ENCODE peak calls at places on chromosomes 11 and 22, in ten cellular contexts. R, V, Z, L, I, K, C, Q, H and S are unnamed samples. For H3K4me1, the result is how much of the 10 kb centered on the place peaks cover.

GRCh38 chr11:923691-924405 is 1.8 kb upstream of the AP2A2 start:
- DNase-seq in R (no peak), V (no peak), Z (no peak), L (no peak), I (no peak), K (no peak), C (no peak), Q (no peak), H (no peak), S (no peak)

GRCh38 chr11:113417428-113417827 is 29.8 kb downstream of the ANKK1 start:
- DNase-seq in R (no peak), V (no peak), Z (no peak), L (no peak), I (no peak), K (no peak), C (no peak), Q (no peak), H (no peak), S (no peak)

GRCh38 chr11:75667268-75667830 is 1.5 kb downstream of the MAP6 start:
- DNase-seq in R (no peak), V (no peak), Z (peak), L (no peak), I (no peak), K (peak), C (peak), Q (peak), H (peak), S (no peak)

GRCh38 chr22:22915670-22916035 is 28.0 kb downstream of the IGLL5 start:
- DNase-seq in R (no peak), V (no peak), Z (no peak), L (no peak), I (no peak), K (no peak), C (no peak), Q (no peak), H (no peak), S (no peak)

GRCh38 chr11:111462329-111462728 is 49.9 kb downstream of the BTG4 start:
- DNase-seq in R (no peak), V (no peak), Z (no peak), L (no peak), I (no peak), K (no peak), C (no peak), Q (no peak), H (no peak), S (no peak)

GRCh38 chr11:118411523-118411922 is 10.1 kb downstream of the ATP5MG start:
- DNase-seq in R (no peak), V (no peak), Z (no peak), L (no peak), I (no peak), K (no peak), C (no peak), Q (no peak), H (no peak), S (no peak)

GRCh38 chr11:35419713-35420333 is 465 bp upstream of the SLC1A2 start:
- DNase-seq in R (no peak), V (no peak), Z (no peak), L (no peak), I (no peak), K (no peak), C (no peak), Q (no peak), H (peak), S (no peak)

GRCh38 chr11:7569044-7569443 is 55.2 kb downstream of the PPFIBP2 start:
- DNase-seq in R (peak), V (no peak), Z (peak), L (no peak), I (no peak), K (no peak), C (no peak), Q (peak), H (no peak), S (no peak)

DNA sequence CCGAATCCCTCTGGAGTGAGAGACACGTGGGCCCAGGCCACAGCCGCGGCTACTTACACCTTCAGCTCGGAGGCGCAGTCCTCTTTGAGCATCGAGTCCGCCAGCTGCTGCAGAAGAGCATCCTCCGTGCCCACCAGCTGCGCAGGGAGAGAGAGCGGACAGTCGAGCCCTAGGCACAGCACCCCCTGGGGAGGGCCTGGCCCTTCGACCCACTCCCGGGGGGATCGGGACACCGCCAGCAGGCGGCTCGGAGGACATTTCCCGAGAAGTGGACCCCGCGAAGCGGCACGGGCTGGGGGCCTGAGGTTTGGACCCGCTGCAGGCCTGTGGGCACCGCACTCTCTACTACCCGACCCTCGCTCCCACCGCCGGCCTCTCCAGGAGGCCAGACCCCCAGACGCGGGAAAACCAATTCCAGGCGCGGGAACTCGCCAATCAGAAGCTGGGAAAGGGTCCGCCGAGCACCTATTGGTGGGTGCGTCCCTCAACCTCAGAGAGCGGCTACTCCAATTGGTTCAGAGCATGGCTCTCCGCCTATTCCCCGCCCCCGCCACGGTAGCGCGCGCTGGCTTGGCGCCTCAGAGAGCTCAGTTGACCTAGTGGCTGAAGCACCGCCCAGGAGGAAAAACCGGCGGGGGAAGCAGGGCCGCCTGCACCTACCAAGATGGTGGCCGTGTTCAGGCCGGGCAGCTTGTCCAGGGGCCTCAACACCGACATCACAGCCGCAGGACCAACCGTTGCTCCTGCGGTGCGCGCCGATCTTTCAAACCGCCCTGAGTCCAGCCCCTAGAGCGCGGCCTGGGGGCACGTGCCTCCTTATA is at the start of gene CENPM:
- DNase-seq in R (peak), V (peak), Z (peak), L (peak), I (peak), K (peak), C (peak), Q (peak), H (peak), S (peak)
- TF ChIP-seq POLR2AphosphoS5 in R (peak), V (peak), Z (no peak), L (peak), I (peak), K (no peak), C (peak), Q (peak), H (peak), S (no peak)

GRCh38 chr22:28773461-28773867 is 969 bp downstream of the CCDC117 start:
- DNase-seq in R (no peak), V (no peak), Z (no peak), L (peak), I (no peak), K (no peak), C (no peak), Q (no peak), H (no peak), S (no peak)
- TF ChIP-seq CTCF in R (no peak), V (no peak), Z (no peak), L (no peak), I (no peak), K (no peak), C (no peak), Q (no peak), H (no peak), S (no peak)

GRCh38 chr22:37559521-37559900 is 769 bp upstream of the CDC42EP1 start:
- DNase-seq in R (no peak), V (no peak), Z (no peak), L (no peak), I (no peak), K (no peak), C (no peak), Q (no peak), H (no peak), S (no peak)
- H3K4me1 ChIP-seq in R (under half), V (under half), Z (half or more), L (under half), I (under half), K (under half), C (under half), Q (under half), H (under half), S (under half)

GRCh38 chr11:57709802-57710367 is 2.1 kb downstream of the MED19 start:
- DNase-seq in R (no peak), V (no peak), Z (no peak), L (no peak), I (no peak), K (no peak), C (no peak), Q (no peak), H (no peak), S (no peak)

GRCh38 chr11:57712256-57713150 is at the start of gene TMX2:
- DNase-seq in R (peak), V (peak), Z (peak), L (peak), I (peak), K (peak), C (peak), Q (peak), H (peak), S (peak)

GRCh38 chr11:57713849-57714248 is 1.5 kb downstream of the TMX2 start:
- DNase-seq in R (no peak), V (no peak), Z (no peak), L (no peak), I (no peak), K (no peak), C (no peak), Q (no peak), H (no peak), S (no peak)

GRCh38 chr11:57711414-57712255 is at the start of gene MED19:
- DNase-seq in R (peak), V (peak), Z (peak), L (peak), I (peak), K (peak), C (peak), Q (peak), H (peak), S (peak)
- TF ChIP-seq POLR2AphosphoS5 in R (peak), V (peak), Z (peak), L (peak), I (peak), K (no peak), C (peak), Q (no peak), H (peak), S (peak)

GRCh38 chr11:122814401-122814800 is 23.9 kb upstream of the CRTAM start:
- DNase-seq in R (no peak), V (no peak), Z (no peak), L (no peak), I (no peak), K (no peak), C (peak), Q (no peak), H (peak), S (no peak)
- TF ChIP-seq CTCF in R (no peak), V (peak), Z (no peak), L (peak), I (peak), K (peak), C (no peak), Q (no peak), H (peak), S (no peak)

GRCh38 chr22:40196628-40197027 is 18.9 kb downstream of the TNRC6B start:
- DNase-seq in R (no peak), V (no peak), Z (no peak), L (peak), I (no peak), K (no peak), C (no peak), Q (no peak), H (no peak), S (no peak)
- H3K4me1 ChIP-seq in R (under half), V (under half), Z (half or more), L (under half), I (under half), K (under half), C (under half), Q (under half), H (half or more), S (under half)